ENCODE peak calls at places on chromosomes 12 and 14, in six cellular contexts. H is ovary, A is IMR-90, I is SK-N-SH, W is esophagus muscularis mucosa, X is AG04450. T is an unnamed sample.

GRCh38 chr12:5817246-5817645 is 127.8 kb downstream of the ANO2 start:
- DNase-seq in H (no peak), A (no peak), I (no peak), W (no peak), X (no peak), T (no peak)

GRCh38 chr14:90276627-90277367 is 20.4 kb downstream of the PSMC1 start:
- DNase-seq in H (no peak), A (peak; percentile 13), I (no peak), W (no peak), X (no peak), T (peak; percentile 19)

GRCh38 chr12:91249059-91250055 is 66.7 kb upstream of the DCN start:
- DNase-seq in H (no peak), A (no peak), I (no peak), W (no peak), X (no peak), T (no peak)

GRCh38 chr14:67680121-67680602 is 5.7 kb upstream of the VTI1B start:
- DNase-seq in H (no peak), A (peak; percentile 98), I (no peak), W (no peak), X (peak; percentile 59), T (peak; percentile 85)

GRCh38 chr12:70278945-70279344 is 35.7 kb downstream of the CNOT2 start:
- DNase-seq in H (no peak), A (no peak), I (no peak), W (no peak), X (no peak), T (no peak)

GRCh38 chr12:112980491-112981158 is 2.3 kb downstream of the OAS2 start:
- DNase-seq in H (no peak), A (no peak), I (no peak), W (no peak), X (no peak), T (no peak)

GRCh38 chr14:90600619-90601018 is 203.8 kb downstream of the CALM1 start:
- DNase-seq in H (no peak), A (no peak), I (no peak), W (no peak), X (no peak), T (no peak)

GRCh38 chr14:29037428-29037827 is 270.8 kb downstream of the FOXG1 start:
- DNase-seq in H (no peak), A (peak; percentile 79), I (no peak), W (no peak), X (peak; percentile 15), T (no peak)

GRCh38 chr12:2168808-2169207 is 116.0 kb downstream of the CACNA1C start:
- DNase-seq in H (no peak), A (peak; percentile 49), I (no peak), W (no peak), X (no peak), T (peak; percentile 13)

GRCh38 chr12:90959538-90960139 is 4.7 kb upstream of the CCER1 start:
- DNase-seq in H (no peak), A (peak; percentile 58), I (peak; percentile 43), W (no peak), X (no peak), T (no peak)

GRCh38 chr12:111271674-111272418 is 97.0 kb downstream of the PHETA1 start:
- DNase-seq in H (no peak), A (no peak), I (no peak), W (no peak), X (no peak), T (no peak)

GRCh38 chr14:28746247-28746646 is 20.3 kb upstream of the FOXG1 start:
- DNase-seq in H (no peak), A (no peak), I (no peak), W (no peak), X (no peak), T (no peak)

GRCh38 chr12:25701290-25701689 is 148.2 kb upstream of the LMNTD1 start:
- DNase-seq in H (no peak), A (peak; percentile 81), I (no peak), W (no peak), X (no peak), T (peak; percentile 75)

GRCh38 chr14:105933238-105933637 is 406.9 kb downstream of the TMEM121 start:
- DNase-seq in H (no peak), A (no peak), I (no peak), W (no peak), X (no peak), T (no peak)

GRCh38 chr14:75011356-75012097 is 8.8 kb downstream of the EIF2B2 start:
- DNase-seq in H (no peak), A (peak; percentile 78), I (no peak), W (no peak), X (no peak), T (peak; percentile 32)

GRCh38 chr14:19920021-19920657 is at the start of gene OR4K5:
- DNase-seq in H (no peak), A (no peak), I (no peak), W (no peak), X (no peak), T (no peak)

GRCh38 chr14:105980224-105980623 is 453.8 kb downstream of the TMEM121 start:
- DNase-seq in H (no peak), A (no peak), I (no peak), W (no peak), X (no peak), T (no peak)

GRCh38 chr14:40074169-40074568 is 641.9 kb upstream of the FBXO33 start:
- DNase-seq in H (no peak), A (no peak), I (no peak), W (no peak), X (no peak), T (no peak)

GRCh38 chr12:47156167-47156736 is 76.5 kb upstream of the AMIGO2 start:
- DNase-seq in H (peak; percentile 50), A (peak; percentile 52), I (no peak), W (no peak), X (no peak), T (peak; percentile 6)

GRCh38 chr12:124792177-124792576 is 71.5 kb downstream of the SCARB1 start:
- DNase-seq in H (no peak), A (no peak), I (no peak), W (no peak), X (no peak), T (no peak)

GRCh38 chr14:96052541-96053105 is 13.5 kb downstream of the C14orf132 start:
- DNase-seq in H (no peak), A (peak; percentile 28), I (no peak), W (no peak), X (no peak), T (no peak)

GRCh38 chr12:105907982-105908381 is 230.8 kb downstream of the NUAK1 start:
- DNase-seq in H (no peak), A (no peak), I (no peak), W (no peak), X (no peak), T (no peak)

GRCh38 chr12:111758120-111758561 is 8.6 kb upstream of the ALDH2 start:
- DNase-seq in H (no peak), A (no peak), I (no peak), W (no peak), X (no peak), T (peak; percentile 39)

GRCh38 chr12:92370828-92371227 is 225.2 kb upstream of the BTG1 start:
- DNase-seq in H (no peak), A (no peak), I (no peak), W (no peak), X (no peak), T (no peak)

GRCh38 chr12:65620026-65620425 is 204.3 kb upstream of the HMGA2 start:
- DNase-seq in H (no peak), A (peak; percentile 77), I (no peak), W (no peak), X (no peak), T (no peak)

GRCh38 chr12:1642513-1642912 is 13.5 kb downstream of the WNT5B start:
- DNase-seq in H (no peak), A (no peak), I (no peak), W (no peak), X (no peak), T (no peak)

GRCh38 chr12:62256408-62257079 is 3.7 kb upstream of the USP15 start:
- DNase-seq in H (no peak), A (peak; percentile 36), I (no peak), W (no peak), X (no peak), T (no peak)

GRCh38 chr12:4997939-4998338 is 45.7 kb upstream of the KCNA5 start:
- DNase-seq in H (no peak), A (peak; percentile 83), I (no peak), W (no peak), X (peak; percentile 39), T (peak; percentile 76)

GRCh38 chr12:119544780-119545625 is 48.6 kb upstream of the TMEM233 start:
- DNase-seq in H (peak; percentile 46), A (peak; percentile 70), I (peak; percentile 75), W (no peak), X (peak; percentile 49), T (peak; percentile 12)

GRCh38 chr14:89723930-89724915 is 230.3 kb downstream of the EFCAB11 start:
- DNase-seq in H (no peak), A (no peak), I (no peak), W (no peak), X (no peak), T (no peak)

DNA sequence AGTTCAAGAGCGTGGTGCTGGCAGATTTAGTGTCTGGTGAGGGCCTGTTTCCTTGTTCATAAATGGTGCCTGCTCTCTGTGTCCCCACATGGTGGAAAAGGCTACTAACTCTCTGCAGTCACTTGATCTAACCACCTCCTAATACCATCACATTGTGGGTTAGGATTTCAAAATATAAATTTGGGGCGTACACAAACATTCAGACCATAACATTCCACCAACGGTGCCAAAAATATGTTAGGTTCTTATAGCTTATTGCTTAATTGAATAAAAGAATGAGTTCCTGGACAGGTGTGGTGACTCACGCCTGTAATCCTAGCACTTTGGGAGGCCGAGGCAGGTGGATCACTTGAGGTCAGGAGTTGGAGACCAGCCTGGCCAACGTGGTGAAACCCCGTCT is 3.4 kb upstream of the DYRK2 start:
- DNase-seq in H (no peak), A (no peak), I (no peak), W (no peak), X (no peak), T (no peak)
- H3K27ac ChIP-seq in H (no peak overlapping the region), A (no peak overlapping the region), I (no peak overlapping the region), W (no peak overlapping the region), X (no peak overlapping the region), T (no peak overlapping the region)

GRCh38 chr14:35682802-35683201 is 126.3 kb downstream of the RALGAPA1 start:
- DNase-seq in H (no peak), A (peak; percentile 53), I (no peak), W (no peak), X (no peak), T (no peak)

GRCh38 chr14:35689000-35689460 is 120.1 kb downstream of the RALGAPA1 start:
- DNase-seq in H (no peak), A (no peak), I (no peak), W (no peak), X (no peak), T (no peak)

GRCh38 chr14:35688427-35688826 is 120.7 kb downstream of the RALGAPA1 start:
- DNase-seq in H (no peak), A (no peak), I (no peak), W (no peak), X (no peak), T (no peak)

GRCh38 chr14:35687335-35687939 is 121.7 kb downstream of the RALGAPA1 start:
- DNase-seq in H (no peak), A (peak; percentile 68), I (peak; percentile 46), W (no peak), X (peak; percentile 27), T (peak; percentile 37)
- TF ChIP-seq CTCF in H (no peak), A (peak; percentile 92), I (peak; percentile 96), W (peak; percentile 45), X (peak; percentile 89), T (peak; percentile 97)

GRCh38 chr12:108805136-108805535 is 52.2 kb downstream of the SSH1 start:
- DNase-seq in H (no peak), A (peak; percentile 90), I (no peak), W (no peak), X (no peak), T (no peak)
- H3K27ac ChIP-seq in H (no peak overlapping the region), A (peak overlapping the region; percentile 97), I (peak overlapping the region; percentile 80), W (peak overlapping the region; percentile 95), X (peak overlapping the region; percentile 99), T (no peak overlapping the region)

GRCh38 chr12:50314629-50315312 is 31.5 kb upstream of the LIMA1 start:
- DNase-seq in H (no peak), A (peak; percentile 80), I (peak; percentile 73), W (no peak), X (peak; percentile 38), T (no peak)
- TF ChIP-seq CTCF in H (peak; percentile 33), A (peak; percentile 85), I (peak; percentile 87), W (peak; percentile 45), X (peak; percentile 81), T (peak; percentile 87)

T was measured in foreskin keratinocyte.